ENCODE peak calls at places on chromosomes 11 and 22, in ten cellular contexts. B is activated CD4-positive, alpha-beta T cell treated with anti-CD3 and anti-CD28 coated beads, Interleukin-2, amount 50 U/mL, for 48 hours; W is stimulated activated CD4-positive, alpha-beta T cell treated with anti-CD3 and anti-CD28 coated beads, TNF-alpha, amount 100 ng/mL, for 24 hours; D is uterus; R is WTC11; H is H9; J is WERI-Rb-1; M is retina; S is NAMALWA; G is naive thymus-derived CD8-positive, alpha-beta T cell. Z is an unnamed sample.

GRCh38 chr11:119389611-119390254 is 8.2 kb upstream of the USP2 start:
- DNase-seq in J (peak), R (peak), S (peak), W (no peak), G (no peak), M (no peak), D (no peak), H (peak), B (no peak), Z (no peak)

GRCh38 chr22:44929348-44930015 is 80.3 kb downstream of the PHF21B start:
- DNase-seq in B (no peak), J (no peak), H (no peak), D (no peak), S (no peak), M (no peak), W (no peak), G (no peak), R (no peak), Z (no peak)

GRCh38 chr22:33803371-33803770 is 116.9 kb downstream of the LARGE1 start:
- DNase-seq in D (peak), S (no peak), H (no peak), R (no peak), W (no peak), M (no peak), G (no peak), B (no peak), J (no peak), Z (no peak)

GRCh38 chr22:21823740-21824438 is 43.6 kb downstream of the MAPK1 start:
- DNase-seq in J (no peak), W (no peak), S (no peak), B (no peak), R (no peak), D (no peak), H (no peak), M (no peak), G (no peak), Z (no peak)

GRCh38 chr11:118012083-118012669 is 26.0 kb downstream of the IL10RA start:
- DNase-seq in M (no peak), D (no peak), H (no peak), B (no peak), G (no peak), J (peak), R (no peak), W (no peak), S (peak), Z (no peak)

GRCh38 chr11:11020747-11021149 is 162.9 kb upstream of the ZBED5 start:
- DNase-seq in S (no peak), M (no peak), D (no peak), R (no peak), J (no peak), G (no peak), W (no peak), B (no peak), H (no peak), Z (no peak)

GRCh38 chr11:61102667-61103491 is 590 bp downstream of the CD5 start:
- DNase-seq in D (no peak), J (peak), S (no peak), H (no peak), M (peak), R (no peak), W (no peak), B (no peak), G (peak), Z (no peak)

GRCh38 chr11:105538531-105538930 is 71.3 kb upstream of the GRIA4 start:
- DNase-seq in H (no peak), W (no peak), M (no peak), B (no peak), J (no peak), R (no peak), D (no peak), S (no peak), G (no peak), Z (no peak)

GRCh38 chr22:19904881-19905618 is 36.5 kb upstream of the COMT start:
- DNase-seq in G (no peak), S (no peak), D (no peak), B (no peak), H (no peak), W (no peak), J (no peak), M (no peak), R (no peak), Z (no peak)

Z was measured in NK-92 treated with Interleukin-12 subunit alpha and Interleukin-12 subunit beta, amount 100 ng/mL, for 24 hours.